ENCODE peak calls at places on chromosomes 16 and 17, in eight cellular contexts. E, Q, R, I, A, L, C and S are unnamed samples.
A peak's percentile ranks its signal among the peaks of the same experiment; 100 is the strongest.

GRCh38 chr16:81539009-81539820 is 94.6 kb downstream of the CMIP start:
- DNase-seq in E (no peak), Q (no peak), R (no peak), I (no peak), A (no peak), L (no peak), C (no peak), S (no peak)

GRCh38 chr16:23557779-23558330 is 328 bp downstream of the UBFD1 start:
- DNase-seq in E (peak; percentile 31), Q (no peak), R (peak; percentile 53), I (no peak), A (no peak), L (no peak), C (peak; percentile 63), S (peak; percentile 16)

GRCh38 chr17:17784599-17785264 is 52.1 kb downstream of the SREBF1 start:
- DNase-seq in E (peak; percentile 56), Q (peak; percentile 17), R (no peak), I (no peak), A (no peak), L (no peak), C (no peak), S (peak; percentile 77)

GRCh38 chr17:57519199-57519598 is 225.9 kb downstream of the CCDC182 start:
- DNase-seq in E (no peak), Q (peak; percentile 21), R (no peak), I (peak; percentile 29), A (no peak), L (no peak), C (peak; percentile 46), S (peak; percentile 65)

GRCh38 chr17:57140321-57140720 is 55.3 kb downstream of the AKAP1 start:
- DNase-seq in E (no peak), Q (no peak), R (no peak), I (no peak), A (no peak), L (no peak), C (no peak), S (no peak)

GRCh38 chr16:27571433-27572306 is 21.7 kb downstream of the KATNIP start:
- DNase-seq in E (no peak), Q (no peak), R (no peak), I (no peak), A (no peak), L (no peak), C (no peak), S (no peak)

GRCh38 chr17:83183951-83184506 is 104.6 kb downstream of the METRNL start:
- DNase-seq in E (no peak), Q (no peak), R (peak; percentile 34), I (no peak), A (no peak), L (peak; percentile 80), C (peak; percentile 1), S (peak; percentile 3)

GRCh38 chr16:234468-235305 is at the start of gene FAM234A:
- DNase-seq in E (peak; percentile 97), Q (peak; percentile 89), R (peak; percentile 91), I (peak; percentile 85), A (peak; percentile 96), L (peak; percentile 98), C (peak; percentile 97), S (peak; percentile 94)

GRCh38 chr17:63652106-63652505 is 29.9 kb downstream of the MAP3K3 start:
- DNase-seq in E (no peak), Q (no peak), R (no peak), I (no peak), A (no peak), L (no peak), C (no peak), S (no peak)

GRCh38 chr17:78697122-78697845 is 84.8 kb downstream of the CYTH1 start:
- DNase-seq in E (no peak), Q (peak; percentile 62), R (no peak), I (peak; percentile 16), A (no peak), L (peak; percentile 83), C (no peak), S (no peak)

GRCh38 chr16:13453325-13453724 is 466.6 kb upstream of the ERCC4 start:
- DNase-seq in E (no peak), Q (peak; percentile 18), R (no peak), I (no peak), A (no peak), L (no peak), C (no peak), S (peak; percentile 29)

GRCh38 chr17:7041607-7042506 is 2.0 kb downstream of the SLC16A11 start:
- DNase-seq in E (peak; percentile 70), Q (no peak), R (no peak), I (no peak), A (no peak), L (no peak), C (peak; percentile 49), S (no peak)

GRCh38 chr16:86403541-86404163 is 106.7 kb upstream of the FOXF1 start:
- DNase-seq in E (no peak), Q (no peak), R (no peak), I (peak; percentile 23), A (no peak), L (no peak), C (no peak), S (no peak)

GRCh38 chr17:1787301-1787902 is 25.5 kb downstream of the SERPINF1 start:
- DNase-seq in E (no peak), Q (peak; percentile 95), R (no peak), I (peak; percentile 93), A (peak; percentile 80), L (no peak), C (no peak), S (no peak)

GRCh38 chr17:19904412-19904811 is 36.7 kb upstream of the ULK2 start:
- DNase-seq in E (no peak), Q (no peak), R (no peak), I (peak; percentile 22), A (no peak), L (no peak), C (no peak), S (no peak)

GRCh38 chr17:27532269-27533067 is 76.2 kb downstream of the KSR1 start:
- DNase-seq in E (no peak), Q (no peak), R (no peak), I (no peak), A (peak; percentile 48), L (no peak), C (no peak), S (no peak)

GRCh38 chr17:71528210-71528609 is 592.6 kb upstream of the SOX9 start:
- DNase-seq in E (no peak), Q (no peak), R (no peak), I (no peak), A (no peak), L (no peak), C (no peak), S (no peak)

GRCh38 chr16:2173366-2173765 is 17.8 kb downstream of the TRAF7 start:
- DNase-seq in E (no peak), Q (no peak), R (no peak), I (no peak), A (no peak), L (no peak), C (no peak), S (no peak)

GRCh38 chr16:88754912-88755744 is 29.9 kb downstream of the PIEZO1 start:
- DNase-seq in E (peak; percentile 35), Q (peak; percentile 85), R (no peak), I (peak; percentile 82), A (no peak), L (no peak), C (peak; percentile 56), S (peak; percentile 31)

GRCh38 chr17:43702636-43703035 is 40.9 kb upstream of the MEOX1 start:
- DNase-seq in E (peak; percentile 47), Q (no peak), R (no peak), I (no peak), A (no peak), L (no peak), C (no peak), S (peak; percentile 59)

GRCh38 chr17:77674358-77674757 is 284.1 kb upstream of the TNRC6C start:
- DNase-seq in E (no peak), Q (no peak), R (no peak), I (no peak), A (no peak), L (no peak), C (no peak), S (no peak)

GRCh38 chr16:87186876-87187533 is 130.2 kb downstream of the C16orf95 start:
- DNase-seq in E (no peak), Q (no peak), R (no peak), I (no peak), A (no peak), L (no peak), C (no peak), S (no peak)

GRCh38 chr16:23534868-23535860 is 22.0 kb downstream of the EARS2 start:
- DNase-seq in E (no peak), Q (no peak), R (no peak), I (no peak), A (no peak), L (no peak), C (no peak), S (no peak)

GRCh38 chr17:42843358-42843934 is 934 bp upstream of the AOC2 start:
- DNase-seq in E (no peak), Q (peak; percentile 44), R (no peak), I (peak; percentile 64), A (no peak), L (no peak), C (peak; percentile 40), S (peak; percentile 63)

GRCh38 chr16:1221628-1222552 is 3.2 kb downstream of the TPSG1 start:
- DNase-seq in E (no peak), Q (no peak), R (no peak), I (no peak), A (no peak), L (no peak), C (no peak), S (no peak)

GRCh38 chr17:33038740-33039139 is 47.1 kb downstream of the SPACA3 start:
- DNase-seq in E (peak; percentile 34), Q (peak; percentile 34), R (no peak), I (no peak), A (peak; percentile 55), L (no peak), C (peak; percentile 81), S (peak; percentile 69)

GRCh38 chr17:67183531-67183930 is 61.5 kb downstream of the HELZ start:
- DNase-seq in E (no peak), Q (no peak), R (no peak), I (no peak), A (no peak), L (no peak), C (no peak), S (no peak)

GRCh38 chr16:47037396-47037745 is 63.9 kb upstream of the DNAJA2 start:
- DNase-seq in E (peak; percentile 60), Q (no peak), R (no peak), I (no peak), A (no peak), L (peak; percentile 86), C (no peak), S (peak; percentile 41)

GRCh38 chr16:62832214-62832613 is 796.0 kb upstream of the CDH8 start:
- DNase-seq in E (no peak), Q (no peak), R (no peak), I (no peak), A (no peak), L (no peak), C (no peak), S (no peak)

GRCh38 chr16:87945351-87946042 is 5.7 kb upstream of the BANP start:
- DNase-seq in E (peak; percentile 55), Q (no peak), R (peak; percentile 84), I (no peak), A (peak; percentile 85), L (no peak), C (peak; percentile 41), S (peak; percentile 75)

GRCh38 chr17:72609501-72609900 is 483.0 kb downstream of the SLC39A11 start:
- DNase-seq in E (no peak), Q (peak; percentile 70), R (no peak), I (peak; percentile 69), A (no peak), L (no peak), C (no peak), S (no peak)

GRCh38 chr16:69306031-69306430 is 5.1 kb upstream of the VPS4A start:
- DNase-seq in E (no peak), Q (no peak), R (no peak), I (no peak), A (no peak), L (no peak), C (no peak), S (no peak)

GRCh38 chr16:69176033-69176780 is 10.8 kb upstream of the SNTB2 start:
- DNase-seq in E (no peak), Q (peak; percentile 52), R (no peak), I (peak; percentile 66), A (no peak), L (no peak), C (no peak), S (no peak)

GRCh38 chr16:9650284-9650683 is 531.9 kb downstream of the GRIN2A start:
- DNase-seq in E (no peak), Q (no peak), R (no peak), I (no peak), A (no peak), L (no peak), C (no peak), S (no peak)